ENCODE peak calls at places on chromosomes 1 and 21, in seven cellular contexts. One of them, this sample, is unnamed.

GRCh38 chr1:87155180-87155579 is 173.5 kb upstream of the LMO4 start:
- DNase-seq in colonic mucosa: no peak
- DNase-seq in adrenal gland: no peak
- DNase-seq in stomach: no peak
- DNase-seq in heart right ventricle: no peak
- DNase-seq in ovary: no peak
- DNase-seq in fibroblast of pulmonary artery: no peak
- DNase-seq in this sample: no peak

GRCh38 chr1:111912116-111912515 is 77.4 kb downstream of the KCND3 start:
- DNase-seq in adrenal gland: no peak
- DNase-seq in heart right ventricle: no peak
- DNase-seq in colonic mucosa: no peak
- DNase-seq in fibroblast of pulmonary artery: no peak
- DNase-seq in stomach: no peak
- DNase-seq in ovary: no peak
- DNase-seq in this sample: no peak

GRCh38 chr1:175269151-175269550 is 76.6 kb upstream of the KIAA0040 start:
- DNase-seq in adrenal gland: no peak
- DNase-seq in ovary: no peak
- DNase-seq in fibroblast of pulmonary artery: no peak
- DNase-seq in heart right ventricle: no peak
- DNase-seq in colonic mucosa: no peak
- DNase-seq in stomach: no peak
- DNase-seq in this sample: no peak

GRCh38 chr1:47872871-47873270 is 124.3 kb downstream of the TRABD2B start:
- DNase-seq in fibroblast of pulmonary artery: no peak
- DNase-seq in stomach: no peak
- DNase-seq in colonic mucosa: no peak
- DNase-seq in heart right ventricle: no peak
- DNase-seq in adrenal gland: no peak
- DNase-seq in ovary: no peak
- DNase-seq in this sample: no peak

GRCh38 chr21:32411366-32412161 is 942 bp upstream of the EVA1C start:
- DNase-seq in fibroblast of pulmonary artery: peak; percentile 85
- DNase-seq in ovary: peak; percentile 98
- DNase-seq in adrenal gland: peak; percentile 87
- DNase-seq in colonic mucosa: peak; percentile 91
- DNase-seq in stomach: peak; percentile 97
- DNase-seq in heart right ventricle: peak; percentile 95
- DNase-seq in this sample: no peak

GRCh38 chr1:225449774-225450173 is 21.9 kb upstream of the LBR start:
- DNase-seq in heart right ventricle: no peak
- DNase-seq in colonic mucosa: no peak
- DNase-seq in stomach: no peak
- DNase-seq in fibroblast of pulmonary artery: no peak
- DNase-seq in adrenal gland: no peak
- DNase-seq in ovary: no peak
- DNase-seq in this sample: no peak

GRCh38 chr1:169042377-169042776 is 64.1 kb upstream of the ATP1B1 start:
- DNase-seq in colonic mucosa: no peak
- DNase-seq in heart right ventricle: no peak
- DNase-seq in stomach: no peak
- DNase-seq in adrenal gland: no peak
- DNase-seq in fibroblast of pulmonary artery: no peak
- DNase-seq in ovary: no peak
- DNase-seq in this sample: no peak

GRCh38 chr1:93846151-93846928 is 32.7 kb downstream of the DNTTIP2 start:
- DNase-seq in ovary: peak; percentile 91
- DNase-seq in stomach: peak; percentile 89
- DNase-seq in fibroblast of pulmonary artery: peak; percentile 82
- DNase-seq in colonic mucosa: peak; percentile 90
- DNase-seq in heart right ventricle: peak; percentile 89
- DNase-seq in adrenal gland: peak; percentile 91
- DNase-seq in this sample: no peak

GRCh38 chr1:76291186-76291585 is 216.6 kb downstream of the ST6GALNAC3 start:
- DNase-seq in adrenal gland: no peak
- DNase-seq in stomach: no peak
- DNase-seq in ovary: no peak
- DNase-seq in fibroblast of pulmonary artery: no peak
- DNase-seq in colonic mucosa: no peak
- DNase-seq in heart right ventricle: no peak
- DNase-seq in this sample: no peak

GRCh38 chr1:81330521-81330920 is 470.2 kb upstream of the ADGRL2 start:
- DNase-seq in adrenal gland: no peak
- DNase-seq in fibroblast of pulmonary artery: no peak
- DNase-seq in heart right ventricle: no peak
- DNase-seq in colonic mucosa: no peak
- DNase-seq in ovary: no peak
- DNase-seq in stomach: no peak
- DNase-seq in this sample: no peak

GRCh38 chr1:30823627-30823968 is 66.0 kb upstream of the LAPTM5 start:
- DNase-seq in stomach: no peak
- DNase-seq in fibroblast of pulmonary artery: no peak
- DNase-seq in heart right ventricle: no peak
- DNase-seq in adrenal gland: no peak
- DNase-seq in ovary: peak; percentile 49
- DNase-seq in colonic mucosa: no peak
- DNase-seq in this sample: no peak

GRCh38 chr1:216478238-216478637 is 55.0 kb upstream of the USH2A start:
- DNase-seq in colonic mucosa: no peak
- DNase-seq in fibroblast of pulmonary artery: no peak
- DNase-seq in adrenal gland: no peak
- DNase-seq in heart right ventricle: no peak
- DNase-seq in stomach: no peak
- DNase-seq in ovary: no peak
- DNase-seq in this sample: no peak

GRCh38 chr1:217780993-217781392 is 149.8 kb downstream of the SPATA17 start:
- DNase-seq in adrenal gland: no peak
- DNase-seq in ovary: no peak
- DNase-seq in colonic mucosa: no peak
- DNase-seq in stomach: no peak
- DNase-seq in fibroblast of pulmonary artery: no peak
- DNase-seq in heart right ventricle: no peak
- DNase-seq in this sample: no peak

GRCh38 chr1:112054504-112054903 is 65.0 kb upstream of the KCND3 start:
- DNase-seq in adrenal gland: peak; percentile 42
- DNase-seq in ovary: no peak
- DNase-seq in heart right ventricle: no peak
- DNase-seq in fibroblast of pulmonary artery: no peak
- DNase-seq in colonic mucosa: no peak
- DNase-seq in stomach: no peak
- DNase-seq in this sample: no peak

GRCh38 chr21:17454315-17455027 is 58.4 kb upstream of the CXADR start:
- DNase-seq in adrenal gland: peak; percentile 77
- DNase-seq in colonic mucosa: peak; percentile 21
- DNase-seq in fibroblast of pulmonary artery: peak; percentile 79
- DNase-seq in stomach: no peak
- DNase-seq in ovary: peak; percentile 76
- DNase-seq in heart right ventricle: no peak
- DNase-seq in this sample: peak; percentile 34

GRCh38 chr1:3255680-3256079 is 186.7 kb downstream of the PRDM16 start:
- DNase-seq in colonic mucosa: no peak
- DNase-seq in adrenal gland: no peak
- DNase-seq in fibroblast of pulmonary artery: no peak
- DNase-seq in heart right ventricle: no peak
- DNase-seq in stomach: no peak
- DNase-seq in ovary: no peak
- DNase-seq in this sample: no peak

GRCh38 chr1:25899792-25900191 is 6.4 kb downstream of the STMN1 start:
- DNase-seq in heart right ventricle: no peak
- DNase-seq in ovary: no peak
- DNase-seq in adrenal gland: no peak
- DNase-seq in stomach: no peak
- DNase-seq in colonic mucosa: no peak
- DNase-seq in fibroblast of pulmonary artery: no peak
- DNase-seq in this sample: no peak

GRCh38 chr1:11738783-11739182 is 2.8 kb downstream of the AGTRAP start:
- DNase-seq in fibroblast of pulmonary artery: no peak
- DNase-seq in stomach: no peak
- DNase-seq in adrenal gland: no peak
- DNase-seq in heart right ventricle: no peak
- DNase-seq in ovary: no peak
- DNase-seq in colonic mucosa: no peak
- DNase-seq in this sample: no peak

GRCh38 chr1:202238914-202239313 is 45.3 kb downstream of the LGR6 start:
- DNase-seq in heart right ventricle: no peak
- DNase-seq in colonic mucosa: no peak
- DNase-seq in stomach: no peak
- DNase-seq in adrenal gland: no peak
- DNase-seq in ovary: no peak
- DNase-seq in fibroblast of pulmonary artery: no peak
- DNase-seq in this sample: no peak

GRCh38 chr1:57079454-57080157 is 113.8 kb upstream of the C8B start:
- DNase-seq in adrenal gland: no peak
- DNase-seq in ovary: no peak
- DNase-seq in heart right ventricle: no peak
- DNase-seq in colonic mucosa: no peak
- DNase-seq in stomach: no peak
- DNase-seq in fibroblast of pulmonary artery: no peak
- DNase-seq in this sample: no peak
- TF ChIP-seq CTCF in adrenal gland: no peak
- TF ChIP-seq CTCF in ovary: no peak
- TF ChIP-seq CTCF in heart right ventricle: no peak
- TF ChIP-seq CTCF in colonic mucosa: no peak
- TF ChIP-seq CTCF in stomach: no peak
- TF ChIP-seq CTCF in fibroblast of pulmonary artery: peak; percentile 13
- TF ChIP-seq CTCF in this sample: peak; percentile 12

GRCh38 chr1:192629602-192630001 is 6.3 kb upstream of the RGS13 start:
- DNase-seq in adrenal gland: no peak
- DNase-seq in ovary: no peak
- DNase-seq in fibroblast of pulmonary artery: no peak
- DNase-seq in heart right ventricle: no peak
- DNase-seq in stomach: no peak
- DNase-seq in colonic mucosa: no peak
- DNase-seq in this sample: no peak
- H3K4me3 ChIP-seq in adrenal gland: no peak overlapping the region
- H3K4me3 ChIP-seq in ovary: no peak overlapping the region
- H3K4me3 ChIP-seq in fibroblast of pulmonary artery: no peak overlapping the region
- H3K4me3 ChIP-seq in heart right ventricle: no peak overlapping the region
- H3K4me3 ChIP-seq in stomach: no peak overlapping the region
- H3K4me3 ChIP-seq in colonic mucosa: no peak overlapping the region
- H3K4me3 ChIP-seq in this sample: no peak overlapping the region

GRCh38 chr1:85262985-85263384 is 3.5 kb upstream of the C1orf52 start:
- DNase-seq in fibroblast of pulmonary artery: no peak
- DNase-seq in adrenal gland: no peak
- DNase-seq in ovary: no peak
- DNase-seq in colonic mucosa: no peak
- DNase-seq in stomach: no peak
- DNase-seq in heart right ventricle: no peak
- DNase-seq in this sample: no peak

GRCh38 chr1:85259866-85260345 is 444 bp upstream of the C1orf52 start:
- DNase-seq in ovary: no peak
- DNase-seq in colonic mucosa: no peak
- DNase-seq in adrenal gland: no peak
- DNase-seq in stomach: no peak
- DNase-seq in fibroblast of pulmonary artery: peak; percentile 90
- DNase-seq in heart right ventricle: no peak
- DNase-seq in this sample: no peak

GRCh38 chr1:85264150-85264549 is 4.7 kb upstream of the C1orf52 start:
- DNase-seq in fibroblast of pulmonary artery: no peak
- DNase-seq in stomach: no peak
- DNase-seq in colonic mucosa: no peak
- DNase-seq in adrenal gland: no peak
- DNase-seq in heart right ventricle: no peak
- DNase-seq in ovary: no peak
- DNase-seq in this sample: no peak

GRCh38 chr1:85259118-85259865 is at the start of gene C1orf52:
- DNase-seq in adrenal gland: peak; percentile 96
- DNase-seq in stomach: peak; percentile 95
- DNase-seq in ovary: peak; percentile 97
- DNase-seq in fibroblast of pulmonary artery: peak; percentile 93
- DNase-seq in colonic mucosa: peak; percentile 97
- DNase-seq in heart right ventricle: peak; percentile 97
- DNase-seq in this sample: no peak

DNA sequence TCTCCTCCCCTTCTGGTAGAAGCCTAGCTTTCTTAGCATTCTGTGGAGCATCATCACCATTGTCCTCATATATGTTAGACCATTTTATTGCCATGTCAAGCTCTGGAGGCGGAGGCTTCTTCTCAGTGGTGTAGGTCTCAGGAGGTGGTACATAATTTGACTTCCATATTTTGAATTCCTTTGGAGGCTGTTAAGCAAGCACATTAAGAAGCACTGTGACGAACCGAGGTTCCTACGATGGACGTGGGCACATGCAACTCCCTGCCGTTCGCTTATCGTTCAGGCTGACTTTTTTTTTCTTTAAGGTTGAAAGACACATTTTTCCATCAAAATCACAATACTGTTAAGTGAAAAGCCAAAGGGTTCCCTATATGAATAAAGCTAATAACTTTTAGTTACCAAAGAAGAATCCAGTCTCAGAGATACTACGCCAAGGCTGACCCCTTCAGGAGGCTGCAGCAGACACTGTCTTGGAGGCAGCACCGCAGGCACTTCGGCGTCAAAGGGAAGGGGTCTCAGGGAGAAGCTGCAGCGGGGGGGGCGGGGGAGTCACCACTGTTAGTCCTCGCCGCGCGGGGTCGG is 835 bp downstream of the C1orf52 start:
- DNase-seq in ovary: no peak
- DNase-seq in heart right ventricle: no peak
- DNase-seq in adrenal gland: peak; percentile 26
- DNase-seq in colonic mucosa: no peak
- DNase-seq in stomach: no peak
- DNase-seq in fibroblast of pulmonary artery: peak; percentile 39
- DNase-seq in this sample: no peak
- TF ChIP-seq CTCF in ovary: no peak
- TF ChIP-seq CTCF in heart right ventricle: no peak
- TF ChIP-seq CTCF in adrenal gland: no peak
- TF ChIP-seq CTCF in colonic mucosa: no peak
- TF ChIP-seq CTCF in stomach: no peak
- TF ChIP-seq CTCF in fibroblast of pulmonary artery: no peak
- TF ChIP-seq CTCF in this sample: peak; percentile 12

GRCh38 chr1:220243947-220244346 is 28.3 kb downstream of the RAB3GAP2 start:
- DNase-seq in heart right ventricle: no peak
- DNase-seq in colonic mucosa: no peak
- DNase-seq in stomach: no peak
- DNase-seq in ovary: no peak
- DNase-seq in adrenal gland: no peak
- DNase-seq in fibroblast of pulmonary artery: no peak
- DNase-seq in this sample: no peak

GRCh38 chr1:220239213-220239612 is 33.0 kb downstream of the RAB3GAP2 start:
- DNase-seq in fibroblast of pulmonary artery: no peak
- DNase-seq in colonic mucosa: no peak
- DNase-seq in ovary: no peak
- DNase-seq in stomach: no peak
- DNase-seq in heart right ventricle: no peak
- DNase-seq in adrenal gland: no peak
- DNase-seq in this sample: no peak

GRCh38 chr1:220241072-220241663 is 31.1 kb downstream of the RAB3GAP2 start:
- DNase-seq in adrenal gland: no peak
- DNase-seq in ovary: no peak
- DNase-seq in fibroblast of pulmonary artery: no peak
- DNase-seq in colonic mucosa: no peak
- DNase-seq in heart right ventricle: no peak
- DNase-seq in stomach: no peak
- DNase-seq in this sample: no peak

GRCh38 chr1:220235462-220235861 is 36.8 kb downstream of the RAB3GAP2 start:
- DNase-seq in heart right ventricle: no peak
- DNase-seq in adrenal gland: no peak
- DNase-seq in colonic mucosa: no peak
- DNase-seq in ovary: no peak
- DNase-seq in fibroblast of pulmonary artery: no peak
- DNase-seq in stomach: no peak
- DNase-seq in this sample: no peak

GRCh38 chr1:220239945-220240344 is 32.3 kb downstream of the RAB3GAP2 start:
- DNase-seq in colonic mucosa: no peak
- DNase-seq in ovary: no peak
- DNase-seq in fibroblast of pulmonary artery: no peak
- DNase-seq in stomach: no peak
- DNase-seq in heart right ventricle: no peak
- DNase-seq in adrenal gland: no peak
- DNase-seq in this sample: no peak
- H3K4me3 ChIP-seq in colonic mucosa: no peak overlapping the region
- H3K4me3 ChIP-seq in ovary: no peak overlapping the region
- H3K4me3 ChIP-seq in fibroblast of pulmonary artery: no peak overlapping the region
- H3K4me3 ChIP-seq in stomach: no peak overlapping the region
- H3K4me3 ChIP-seq in heart right ventricle: no peak overlapping the region
- H3K4me3 ChIP-seq in adrenal gland: no peak overlapping the region
- H3K4me3 ChIP-seq in this sample: no peak overlapping the region